ENCODE peak calls at places on chromosomes 12 and 14, in nine cellular contexts. Y is aorta, B is MM.1S, L is neural progenitor cell, S is colonic mucosa, V is GM23248, H is IMR-90, T is left lung, C is mesendoderm. E is an unnamed sample.

GRCh38 chr12:39000370-39000769 is 95.0 kb upstream of the CPNE8 start:
- DNase-seq in Y (no peak), B (no peak), L (peak; percentile 5), S (no peak), V (no peak), H (no peak), T (no peak), C (no peak), E (no peak)

GRCh38 chr14:45902241-45902640 is 649.2 kb upstream of the MIS18BP1 start:
- DNase-seq in Y (no peak), B (no peak), L (no peak), S (no peak), V (peak; percentile 0), H (no peak), T (no peak), C (no peak), E (no peak)

GRCh38 chr12:31228811-31229792 is 96.8 kb downstream of the SINHCAF start:
- DNase-seq in Y (no peak), B (no peak), L (no peak), S (peak; percentile 69), V (no peak), H (no peak), T (no peak), C (no peak), E (peak; percentile 41)

GRCh38 chr14:103449762-103450161 is 64.5 kb downstream of the MARK3 start:
- DNase-seq in Y (no peak), B (no peak), L (no peak), S (no peak), V (no peak), H (no peak), T (no peak), C (no peak), E (no peak)

GRCh38 chr12:75814856-75815754 is 216.5 kb downstream of the PHLDA1 start:
- DNase-seq in Y (no peak), B (no peak), L (no peak), S (no peak), V (peak; percentile 96), H (peak; percentile 98), T (no peak), C (no peak), E (no peak)

GRCh38 chr14:25953532-25954144 is 644.2 kb downstream of the NOVA1 start:
- DNase-seq in Y (peak; percentile 73), B (no peak), L (no peak), S (peak; percentile 26), V (peak; percentile 86), H (no peak), T (no peak), C (no peak), E (no peak)

GRCh38 chr12:77782034-77782433 is 48.7 kb upstream of the NAV3 start:
- DNase-seq in Y (no peak), B (no peak), L (no peak), S (no peak), V (no peak), H (no peak), T (no peak), C (peak; percentile 59), E (no peak)

GRCh38 chr12:124532947-124533346 is 34.5 kb downstream of the NCOR2 start:
- DNase-seq in Y (no peak), B (no peak), L (peak; percentile 38), S (no peak), V (no peak), H (no peak), T (no peak), C (no peak), E (no peak)

GRCh38 chr12:106369624-106370346 is 12.2 kb downstream of the POLR3B start:
- DNase-seq in Y (no peak), B (no peak), L (no peak), S (no peak), V (peak; percentile 93), H (peak; percentile 88), T (no peak), C (no peak), E (no peak)

GRCh38 chr14:103116645-103117044 is 6.6 kb upstream of the TNFAIP2 start:
- DNase-seq in Y (no peak), B (no peak), L (no peak), S (no peak), V (no peak), H (no peak), T (no peak), C (no peak), E (no peak)

GRCh38 chr12:47777151-47777550 is 4.1 kb downstream of the SLC48A1 start:
- DNase-seq in Y (no peak), B (no peak), L (no peak), S (no peak), V (no peak), H (no peak), T (no peak), C (no peak), E (no peak)

GRCh38 chr12:47777741-47778558 is 4.9 kb downstream of the SLC48A1 start:
- DNase-seq in Y (no peak), B (no peak), L (no peak), S (no peak), V (peak; percentile 31), H (no peak), T (no peak), C (peak; percentile 55), E (peak; percentile 57)

GRCh38 chr12:47774664-47775063 is 1.6 kb downstream of the SLC48A1 start:
- DNase-seq in Y (no peak), B (no peak), L (no peak), S (no peak), V (no peak), H (no peak), T (no peak), C (no peak), E (peak; percentile 37)

GRCh38 chr12:47775100-47775911 is 2.3 kb downstream of the SLC48A1 start:
- DNase-seq in Y (no peak), B (no peak), L (no peak), S (no peak), V (peak; percentile 74), H (no peak), T (no peak), C (no peak), E (peak; percentile 50)

GRCh38 chr12:47776471-47777143 is 3.6 kb downstream of the SLC48A1 start:
- DNase-seq in Y (no peak), B (no peak), L (no peak), S (no peak), V (peak; percentile 72), H (peak; percentile 47), T (no peak), C (no peak), E (peak; percentile 44)
- H3K4me1 ChIP-seq in Y (no peaks in the 10 kb centered on the region), B (peaks cover 36% of the 10 kb centered on the region), L (peaks cover 22% of the 10 kb centered on the region), S (no peaks in the 10 kb centered on the region), V (peaks cover 36% of the 10 kb centered on the region), H (peaks cover 25% of the 10 kb centered on the region), T (peaks cover 19% of the 10 kb centered on the region), C (no peaks in the 10 kb centered on the region), E (peaks cover 68% of the 10 kb centered on the region)

GRCh38 chr14:70651522-70651921 is 9.8 kb downstream of the TTC9 start:
- DNase-seq in Y (no peak), B (no peak), L (no peak), S (no peak), V (no peak), H (no peak), T (no peak), C (no peak), E (no peak)
- H3K4me1 ChIP-seq in Y (peaks cover 4% of the 10 kb centered on the region), B (peaks cover 3% of the 10 kb centered on the region), L (peaks cover 13% of the 10 kb centered on the region), S (no peaks in the 10 kb centered on the region), V (no peaks in the 10 kb centered on the region), H (no peaks in the 10 kb centered on the region), T (no peaks in the 10 kb centered on the region), C (peaks cover 24% of the 10 kb centered on the region), E (no peaks in the 10 kb centered on the region)

GRCh38 chr14:61661471-61661988 is 33.8 kb upstream of the HIF1A start:
- DNase-seq in Y (no peak), B (peak; percentile 6), L (no peak), S (no peak), V (peak; percentile 51), H (peak; percentile 58), T (no peak), C (no peak), E (no peak)

GRCh38 chr14:61663312-61663974 is 31.9 kb upstream of the HIF1A start:
- DNase-seq in Y (no peak), B (peak; percentile 29), L (no peak), S (no peak), V (no peak), H (no peak), T (no peak), C (no peak), E (no peak)

GRCh38 chr14:61662437-61663311 is 32.6 kb upstream of the HIF1A start:
- DNase-seq in Y (no peak), B (peak; percentile 87), L (peak; percentile 4), S (peak; percentile 41), V (peak; percentile 77), H (peak; percentile 75), T (no peak), C (peak; percentile 68), E (no peak)

GRCh38 chr14:61659582-61659981 is 35.7 kb upstream of the HIF1A start:
- DNase-seq in Y (no peak), B (no peak), L (no peak), S (no peak), V (peak; percentile 54), H (peak; percentile 18), T (no peak), C (no peak), E (no peak)

DNA sequence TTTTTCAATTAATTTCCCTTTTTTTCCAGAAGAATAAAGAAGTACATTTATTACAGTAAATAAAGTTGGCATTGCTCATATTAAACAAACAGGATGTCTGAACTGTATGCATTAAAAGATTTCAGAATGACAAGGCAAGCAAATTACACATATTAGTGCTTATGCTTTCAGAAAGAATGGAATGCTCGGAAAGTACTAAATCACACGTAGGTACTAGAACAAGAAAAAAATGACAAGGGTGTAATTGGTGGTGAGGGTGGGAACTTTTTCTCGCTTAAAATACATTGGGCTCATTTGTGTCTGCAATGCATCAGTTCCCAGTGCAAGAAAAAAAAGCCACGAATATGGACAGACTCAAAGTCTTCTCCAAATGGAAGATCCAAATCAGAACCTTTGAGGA is 33.3 kb upstream of the HIF1A start:
- DNase-seq in Y (no peak), B (no peak), L (no peak), S (no peak), V (peak; percentile 31), H (peak; percentile 11), T (no peak), C (no peak), E (no peak)
- H3K4me1 ChIP-seq in Y (peaks cover 2% of the 10 kb centered on the region), B (peaks cover 15% of the 10 kb centered on the region), L (no peaks in the 10 kb centered on the region), S (no peaks in the 10 kb centered on the region), V (peaks cover 42% of the 10 kb centered on the region), H (peaks cover 14% of the 10 kb centered on the region), T (peaks cover 9% of the 10 kb centered on the region), C (no peaks in the 10 kb centered on the region), E (peaks cover 33% of the 10 kb centered on the region)

GRCh38 chr14:99480856-99481744 is at the start of the genes CCNK and SETD3:
- DNase-seq in Y (peak; percentile 100), B (peak; percentile 95), L (peak; percentile 99), S (peak; percentile 100), V (peak; percentile 100), H (peak; percentile 100), T (peak; percentile 100), C (peak; percentile 100), E (peak; percentile 100)
- H3K4me1 ChIP-seq in Y (no peaks in the 10 kb centered on the region), B (peaks cover 4% of the 10 kb centered on the region), L (peaks cover 16% of the 10 kb centered on the region), S (peaks cover 18% of the 10 kb centered on the region), V (peaks cover 41% of the 10 kb centered on the region), H (peaks cover 5% of the 10 kb centered on the region), T (peaks cover 15% of the 10 kb centered on the region), C (no peaks in the 10 kb centered on the region), E (peaks cover 40% of the 10 kb centered on the region)

DNA sequence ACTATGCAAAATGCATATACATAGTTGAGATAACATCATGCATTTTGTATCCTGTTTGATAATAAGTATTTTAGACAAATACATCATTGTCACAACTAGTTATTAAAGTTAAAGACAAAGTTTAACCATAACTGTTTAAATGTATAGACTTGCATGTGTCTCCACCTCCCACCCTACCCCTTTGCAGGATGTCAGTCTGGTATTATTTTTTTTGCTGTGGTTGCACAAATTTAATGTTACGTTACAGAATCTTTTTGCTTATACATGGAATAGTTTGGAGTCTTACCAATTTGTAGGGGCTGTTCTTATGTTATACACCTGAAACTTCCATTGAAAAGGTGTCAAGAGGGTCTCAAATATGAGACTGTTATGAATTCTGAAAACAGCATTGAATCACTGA is 5.6 kb downstream of the CHST11 start:
- DNase-seq in Y (no peak), B (no peak), L (no peak), S (no peak), V (no peak), H (no peak), T (no peak), C (no peak), E (no peak)
- H3K4me1 ChIP-seq in Y (peaks cover under 1% of the 10 kb centered on the region), B (peaks cover 48% of the 10 kb centered on the region), L (peaks cover 23% of the 10 kb centered on the region), S (no peaks in the 10 kb centered on the region), V (peaks cover 18% of the 10 kb centered on the region), H (no peaks in the 10 kb centered on the region), T (peaks cover 10% of the 10 kb centered on the region), C (peaks cover 4% of the 10 kb centered on the region), E (peaks cover 78% of the 10 kb centered on the region)